ENCODE peak calls at places on chromosomes 4 and X, in four cellular contexts. E, X, O and W are unnamed samples.

GRCh38 chr4:44760142-44760898 is 34.0 kb upstream of the GNPDA2 start:
- DNase-seq in E (peak), X (no peak), O (peak), W (peak)

GRCh38 chr4:187999406-187999932 is 3.9 kb downstream of the ZFP42 start:
- DNase-seq in E (no peak), X (no peak), O (no peak), W (no peak)

GRCh38 chr4:72846280-72847111 is 223.0 kb downstream of the COX18 start:
- DNase-seq in E (peak), X (no peak), O (peak), W (no peak)

GRCh38 chrX:131704136-131704695 is 160.3 kb downstream of the OR13H1 start:
- DNase-seq in E (no peak), X (peak), O (no peak), W (no peak)

GRCh38 chr4:70505152-70505748 is 13.1 kb upstream of the AMTN start:
- DNase-seq in E (peak), X (no peak), O (peak), W (peak)

GRCh38 chr4:123976285-123976684 is 579.7 kb downstream of the SPRY1 start:
- DNase-seq in E (no peak), X (no peak), O (no peak), W (no peak)

GRCh38 chrX:24341795-24342194 is 18.6 kb upstream of the SUPT20HL1 start:
- DNase-seq in E (no peak), X (no peak), O (no peak), W (no peak)

GRCh38 chr4:169103966-169104412 is 93.9 kb upstream of the CBR4 start:
- DNase-seq in E (no peak), X (no peak), O (no peak), W (no peak)

GRCh38 chr4:127708985-127709384 is 21.2 kb upstream of the SLC25A31 start:
- DNase-seq in E (no peak), X (no peak), O (peak), W (peak)

GRCh38 chrX:16658284-16658683 is 8.3 kb downstream of the S100G start:
- DNase-seq in E (no peak), X (no peak), O (no peak), W (no peak)

GRCh38 chr4:107997001-107997788 is 7.5 kb downstream of the HADH start:
- DNase-seq in E (no peak), X (no peak), O (no peak), W (no peak)

GRCh38 chrX:45769919-45770582 is 569.4 kb upstream of the DIPK2B start:
- DNase-seq in E (peak), X (peak), O (peak), W (no peak)

GRCh38 chrX:118495958-118496762 is 545 bp downstream of the DOCK11 start:
- DNase-seq in E (peak), X (no peak), O (no peak), W (no peak)

GRCh38 chrX:42597481-42597880 is 180.5 kb downstream of the PPP1R2C start:
- DNase-seq in E (no peak), X (no peak), O (no peak), W (no peak)

GRCh38 chr4:37827030-37827705 is 682 bp downstream of the PGM2 start:
- DNase-seq in E (no peak), X (no peak), O (no peak), W (no peak)

GRCh38 chr4:162952232-162952631 is 214.5 kb downstream of the NAF1 start:
- DNase-seq in E (no peak), X (no peak), O (no peak), W (peak)

GRCh38 chr4:80911458-80911857 is 119.0 kb upstream of the BMP3 start:
- DNase-seq in E (no peak), X (no peak), O (no peak), W (no peak)
- TF ChIP-seq POLR2AphosphoS5 in E (no peak), X (no peak), O (no peak), W (no peak)

GRCh38 chr4:185955817-185956542 is 113.0 kb upstream of the TLR3 start:
- DNase-seq in E (no peak), X (no peak), O (no peak), W (no peak)
- TF ChIP-seq ZBTB33 in E (no peak), X (no peak), O (no peak), W (no peak)

GRCh38 chr4:47915378-47915777 is 995 bp upstream of the NFXL1 start:
- DNase-seq in E (no peak), X (no peak), O (no peak), W (no peak)

GRCh38 chr4:47914926-47915237 is 499 bp upstream of the NFXL1 start:
- DNase-seq in E (no peak), X (no peak), O (no peak), W (no peak)

GRCh38 chr4:47914219-47914925 is at the start of gene NFXL1:
- DNase-seq in E (peak), X (peak), O (peak), W (peak)

GRCh38 chr4:47913858-47914218 is 545 bp downstream of the NFXL1 start:
- DNase-seq in E (no peak), X (no peak), O (peak), W (no peak)

DNA sequence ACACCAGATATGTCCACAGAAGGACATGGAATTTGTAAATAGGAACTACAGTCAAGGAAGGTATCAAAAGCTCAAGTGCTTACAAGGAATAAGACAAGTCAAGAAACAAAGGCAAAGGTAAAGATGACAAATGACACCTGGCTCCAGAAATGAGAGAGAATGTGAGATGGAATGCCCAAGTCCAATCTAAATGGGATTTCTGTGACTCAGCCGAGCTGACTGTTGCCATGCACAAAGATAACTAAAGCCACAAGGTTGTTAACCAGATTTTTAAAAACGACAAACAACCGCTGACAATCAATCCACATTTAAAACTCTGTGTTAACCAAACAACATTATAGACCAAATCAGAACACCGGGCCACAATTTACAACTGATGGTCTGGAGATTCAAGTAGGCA is 1.1 kb downstream of the NFXL1 start:
- DNase-seq in E (no peak), X (no peak), O (peak), W (no peak)
- TF ChIP-seq SRF in E (no peak), X (no peak), O (no peak), W (no peak)

DNA sequence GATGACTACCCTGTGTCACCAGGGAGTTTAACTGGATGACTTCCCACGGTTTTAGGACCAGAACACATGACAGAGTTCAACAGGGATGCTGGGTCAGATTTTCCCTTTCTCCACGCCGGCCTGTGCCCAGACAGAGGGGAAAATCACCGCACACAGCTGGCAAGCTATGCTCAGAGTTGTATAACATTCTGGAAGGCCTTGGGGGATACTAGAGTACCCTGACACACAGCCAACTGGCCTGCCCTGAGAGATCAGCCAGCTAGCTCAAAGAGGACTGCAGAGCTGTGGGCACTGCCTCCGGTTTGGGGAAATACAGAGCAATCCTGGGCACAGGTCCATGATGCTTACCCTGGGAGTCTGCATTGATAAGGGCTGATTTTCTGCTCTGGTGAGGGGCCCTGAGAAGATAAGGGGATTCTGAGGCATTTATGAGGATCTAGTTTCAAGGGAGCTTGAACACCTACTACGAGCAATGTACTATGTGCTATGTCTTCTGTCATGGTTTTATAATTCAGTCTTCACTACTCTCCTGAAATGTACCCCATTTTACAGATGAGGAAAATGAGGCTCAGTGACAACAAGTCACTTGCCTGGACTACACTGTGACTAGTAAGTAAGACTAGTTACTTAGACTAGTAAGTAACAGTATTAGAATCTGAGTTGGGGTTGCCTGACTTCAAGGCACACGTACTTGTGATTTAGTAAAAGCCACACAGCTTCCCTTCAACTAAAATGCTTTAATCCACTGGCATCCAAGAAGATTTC is 14.7 kb downstream of the C4orf54 start:
- DNase-seq in E (no peak), X (no peak), O (no peak), W (no peak)
- TF ChIP-seq POLR2AphosphoS5 in E (no peak), X (no peak), O (no peak), W (no peak)

DNA sequence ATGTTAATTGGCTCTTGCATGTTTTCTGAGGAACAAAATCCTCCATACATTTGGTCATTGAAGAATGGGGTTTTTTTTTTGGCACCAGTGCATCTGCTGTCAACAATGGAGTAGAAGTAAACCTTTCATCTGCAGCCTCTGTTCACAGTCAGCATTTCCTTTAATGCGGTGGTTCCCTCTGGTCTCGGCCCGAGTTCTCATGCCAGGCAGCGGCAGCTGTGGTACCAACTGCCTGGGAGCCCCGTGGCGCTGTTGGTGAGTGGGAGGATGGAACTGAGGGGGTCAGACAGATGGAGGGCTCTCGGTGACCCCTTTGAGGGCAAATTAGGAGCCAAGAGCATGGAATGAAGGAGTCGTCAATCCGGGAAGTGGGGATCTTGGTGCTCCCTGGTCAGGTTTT is 114.7 kb downstream of the AFF1 start:
- DNase-seq in E (no peak), X (no peak), O (no peak), W (no peak)
- TF ChIP-seq ZBTB33 in E (no peak), X (no peak), O (no peak), W (no peak)

DNA sequence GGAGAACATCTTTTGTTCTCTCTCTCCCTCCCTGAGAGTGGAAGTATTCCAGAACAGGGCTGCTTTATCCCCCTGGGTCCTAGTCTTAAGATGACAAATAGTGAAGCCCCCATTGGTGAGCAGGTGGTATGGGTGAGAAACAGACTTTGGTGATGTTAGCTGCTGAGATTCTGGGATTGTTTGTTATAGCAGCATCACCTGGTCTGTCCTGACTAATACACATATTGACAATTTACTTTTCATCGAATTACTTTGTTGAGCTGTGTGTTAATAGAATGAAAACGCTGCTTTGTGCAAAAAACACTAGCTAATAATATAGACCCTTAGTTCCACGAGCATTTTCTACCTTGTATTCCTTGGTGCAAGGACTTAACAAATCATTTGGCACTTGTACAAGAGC is 133.5 kb downstream of the ASMT start:
- DNase-seq in E (no peak), X (no peak), O (no peak), W (no peak)
- TF ChIP-seq SRF in E (no peak), X (no peak), O (no peak), W (no peak)

GRCh38 chr4:140568507-140569306 is at the start of gene UCP1:
- DNase-seq in E (no peak), X (no peak), O (peak), W (no peak)
- TF ChIP-seq POLR2AphosphoS5 in E (no peak), X (no peak), O (no peak), W (no peak)